ENCODE peak calls at places on chromosomes 2 and 18, in ten cellular contexts. R is pancreas, B is Karpas-422, A is vagina, X is DND-41, D is neural progenitor cell, M is cardiac muscle cell, H is upper lobe of right lung, V is tibial artery, N is GM23248. J is an unnamed sample.
A peak's percentile ranks its signal among the peaks of the same experiment; 100 is the strongest.

GRCh38 chr2:229372207-229372606 is 101.1 kb upstream of the PID1 start:
- DNase-seq in R (no peak), B (no peak), N (no peak), V (no peak), D (no peak), H (no peak), X (no peak), M (no peak), A (no peak), J (no peak)

GRCh38 chr18:43620936-43621335 is 343.6 kb upstream of the SYT4 start:
- DNase-seq in N (peak; percentile 50), D (peak; percentile 50), R (no peak), B (peak; percentile 69), V (no peak), M (peak; percentile 65), H (no peak), X (no peak), A (no peak), J (no peak)

GRCh38 chr2:31140151-31140550 is 1.9 kb upstream of the GALNT14 start:
- DNase-seq in M (no peak), A (no peak), B (no peak), D (no peak), X (no peak), V (no peak), N (peak; percentile 7), H (no peak), R (no peak), J (no peak)

GRCh38 chr2:239952251-239952650 is 72.9 kb downstream of the NDUFA10 start:
- DNase-seq in R (no peak), D (no peak), H (no peak), B (no peak), M (no peak), X (no peak), V (no peak), A (no peak), N (no peak), J (no peak)

GRCh38 chr18:22346968-22347611 is 70.6 kb downstream of the CTAGE1 start:
- DNase-seq in A (no peak), D (peak; percentile 77), B (no peak), M (peak; percentile 71), R (peak; percentile 73), H (peak; percentile 84), V (peak; percentile 79), N (peak; percentile 75), X (no peak), J (peak; percentile 79)

GRCh38 chr2:149613712-149614111 is 26.1 kb upstream of the MMADHC start:
- DNase-seq in A (no peak), V (no peak), H (no peak), B (no peak), R (no peak), D (no peak), X (no peak), N (peak; percentile 44), M (no peak), J (no peak)

GRCh38 chr2:241036397-241036963 is 38.1 kb downstream of the SNED1 start:
- DNase-seq in H (peak; percentile 75), M (peak; percentile 72), N (no peak), B (peak; percentile 82), X (no peak), D (peak; percentile 80), V (no peak), A (peak; percentile 88), R (peak; percentile 59), J (peak; percentile 62)

GRCh38 chr2:24203029-24203786 is 28.4 kb downstream of the FAM228A start:
- DNase-seq in V (no peak), D (peak; percentile 35), A (no peak), H (no peak), N (no peak), B (no peak), M (no peak), R (no peak), X (no peak), J (no peak)

GRCh38 chr2:85741211-85741610 is 12.6 kb upstream of the ATOH8 start:
- DNase-seq in R (no peak), B (no peak), H (peak; percentile 69), N (no peak), A (no peak), M (no peak), X (no peak), D (no peak), V (peak; percentile 73), J (peak; percentile 62)

GRCh38 chr18:46676162-46676830 is 19.3 kb upstream of the LOXHD1 start:
- DNase-seq in X (no peak), D (no peak), V (no peak), H (no peak), R (no peak), M (no peak), B (no peak), N (peak; percentile 52), A (no peak), J (no peak)

GRCh38 chr18:61957801-61958516 is 65.2 kb upstream of the RNF152 start:
- DNase-seq in H (no peak), B (no peak), N (no peak), D (no peak), V (no peak), X (no peak), R (no peak), A (no peak), M (no peak), J (no peak)

GRCh38 chr2:88458633-88459032 is 6.1 kb upstream of the FOXI3 start:
- DNase-seq in N (no peak), A (no peak), M (no peak), H (no peak), X (no peak), V (no peak), R (no peak), B (peak; percentile 12), D (no peak), J (no peak)

GRCh38 chr18:24322594-24323136 is 75.0 kb downstream of the OSBPL1A start:
- DNase-seq in H (no peak), A (no peak), R (no peak), V (no peak), X (no peak), N (peak; percentile 59), M (no peak), B (no peak), D (no peak), J (no peak)

GRCh38 chr18:26655010-26655613 is 106.8 kb upstream of the KCTD1 start:
- DNase-seq in M (no peak), D (no peak), R (no peak), X (peak; percentile 28), H (no peak), V (no peak), N (peak; percentile 24), A (no peak), B (no peak), J (no peak)

GRCh38 chr2:85066874-85067351 is 66.3 kb upstream of the TCF7L1 start:
- DNase-seq in V (peak; percentile 83), M (peak; percentile 89), R (peak; percentile 61), H (peak; percentile 81), N (peak; percentile 87), X (no peak), A (no peak), D (peak; percentile 92), B (peak; percentile 87), J (peak; percentile 67)

GRCh38 chr2:7844414-7844961 is 837.4 kb upstream of the ID2 start:
- DNase-seq in H (no peak), M (no peak), V (no peak), B (no peak), A (no peak), D (peak; percentile 51), N (peak; percentile 50), R (no peak), X (no peak), J (no peak)

DNA sequence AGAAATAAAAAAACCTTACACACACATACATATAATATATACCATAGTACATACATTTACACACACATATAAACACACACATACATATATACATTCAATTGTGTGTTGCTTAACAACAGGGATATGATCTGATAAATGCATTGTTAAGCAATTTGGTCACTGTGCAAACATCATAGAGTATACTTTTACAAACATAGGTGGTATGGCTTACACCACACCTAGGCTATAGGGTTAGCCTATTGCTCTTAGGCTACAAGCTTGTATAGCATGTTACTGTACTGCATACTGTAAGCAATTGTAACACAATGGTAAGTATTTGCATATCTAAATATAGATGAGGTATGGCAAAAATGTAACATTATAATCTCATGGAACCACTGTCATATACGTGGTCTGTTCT is 156.8 kb upstream of the ERBB4 start:
- DNase-seq in V (no peak), B (no peak), M (no peak), H (no peak), A (no peak), N (no peak), X (no peak), D (no peak), R (no peak), J (no peak)
- H3K4me1 ChIP-seq in V (no peaks in the 10 kb centered on the region), B (no peaks in the 10 kb centered on the region), M (no peaks in the 10 kb centered on the region), H (no peaks in the 10 kb centered on the region), A (no peaks in the 10 kb centered on the region), N (no peaks in the 10 kb centered on the region), X (no peaks in the 10 kb centered on the region), D (peaks cover 11% of the 10 kb centered on the region), R (no peaks in the 10 kb centered on the region), J (no peaks in the 10 kb centered on the region)

GRCh38 chr2:105796131-105796638 is 51.5 kb downstream of the NCK2 start:
- DNase-seq in V (no peak), X (peak; percentile 68), M (no peak), N (no peak), D (no peak), R (no peak), H (no peak), A (no peak), B (no peak), J (no peak)
- H3K27ac ChIP-seq in V (peak overlapping the region; percentile 34), X (peak overlapping the region; percentile 99), M (no peak overlapping the region), N (peak overlapping the region; percentile 81), D (no peak overlapping the region), R (no peak overlapping the region), H (no peak overlapping the region), A (peak overlapping the region; percentile 72), B (no peak overlapping the region), J (peak overlapping the region; percentile 68)

DNA sequence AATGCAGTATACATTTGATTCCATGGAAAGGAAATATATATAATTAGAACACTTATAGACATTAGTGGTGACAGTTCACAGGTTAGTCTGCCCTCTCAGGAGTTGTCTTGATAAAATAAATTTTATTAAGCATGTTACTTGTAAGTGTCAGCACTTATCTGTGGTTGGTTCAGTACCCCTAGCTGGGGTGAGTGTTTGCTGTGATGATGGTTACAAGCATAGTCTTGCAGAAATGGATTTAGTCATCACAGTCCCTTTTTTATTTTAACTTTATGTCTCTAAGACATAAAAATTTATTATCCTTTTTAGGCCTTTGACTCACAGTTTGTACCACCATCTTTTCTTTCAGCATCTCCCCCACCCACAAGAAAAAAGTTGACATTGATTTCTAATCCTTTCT is 52.1 kb downstream of the NCK2 start:
- DNase-seq in N (peak; percentile 51), V (no peak), M (no peak), X (no peak), H (no peak), A (no peak), D (no peak), R (no peak), B (no peak), J (no peak)
- H3K4me1 ChIP-seq in N (peaks cover 41% of the 10 kb centered on the region), V (peaks cover 84% of the 10 kb centered on the region), M (peaks cover 17% of the 10 kb centered on the region), X (peaks cover 80% of the 10 kb centered on the region), H (peaks cover 53% of the 10 kb centered on the region), A (peaks cover 87% of the 10 kb centered on the region), D (peaks cover 35% of the 10 kb centered on the region), R (peaks cover 28% of the 10 kb centered on the region), B (no peaks in the 10 kb centered on the region), J (peaks cover 80% of the 10 kb centered on the region)

DNA sequence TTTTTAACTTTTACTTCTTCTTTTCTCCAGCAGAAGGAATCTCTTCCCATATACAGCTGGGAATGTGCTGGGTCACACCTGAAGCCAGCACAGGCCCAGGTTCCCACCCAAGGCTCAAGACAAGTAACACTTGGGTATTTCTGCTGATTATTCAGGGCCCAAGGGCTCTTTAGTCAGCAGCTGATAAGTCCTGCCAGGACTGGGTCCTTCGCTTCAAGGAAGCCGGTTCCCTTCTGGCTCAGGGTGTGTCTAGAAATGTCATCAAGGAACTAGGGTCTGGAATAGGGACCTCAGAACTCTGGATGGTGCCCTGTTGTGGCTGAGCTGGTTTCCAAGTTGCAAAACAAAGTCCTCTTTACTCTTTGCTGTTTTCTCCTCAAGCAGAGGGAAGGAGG is 27.0 kb upstream of the SERPINB2 start:
- DNase-seq in R (no peak), N (no peak), V (no peak), A (no peak), H (no peak), D (no peak), M (no peak), X (no peak), B (no peak), J (no peak)
- H3K27ac ChIP-seq in R (no peak overlapping the region), N (no peak overlapping the region), V (no peak overlapping the region), A (no peak overlapping the region), H (no peak overlapping the region), D (no peak overlapping the region), M (no peak overlapping the region), X (no peak overlapping the region), B (no peak overlapping the region), J (no peak overlapping the region)